ENCODE peak calls at places on chromosomes 4 and X, in five cellular contexts. C is natural killer cell, D is ovary, L is HCT116, J is neural progenitor cell. O is an unnamed sample.

GRCh38 chrX:154441984-154442707 is 1.8 kb upstream of the FAM50A start:
- DNase-seq in D (no peak), L (no peak), J (no peak), C (no peak), O (no peak)

GRCh38 chr4:174880001-174880400 is 38.2 kb upstream of the ADAM29 start:
- DNase-seq in C (no peak), J (no peak), L (no peak), D (no peak), O (no peak)

GRCh38 chr4:67869580-67870190 is 14.1 kb downstream of the TMPRSS11D start:
- DNase-seq in D (no peak), L (no peak), J (no peak), C (no peak), O (no peak)

GRCh38 chr4:90906239-90906638 is 779.0 kb downstream of the CCSER1 start:
- DNase-seq in C (no peak), J (no peak), D (no peak), L (no peak), O (no peak)

GRCh38 chrX:17550011-17550410 is 175.0 kb downstream of the NHS start:
- DNase-seq in C (no peak), D (no peak), L (no peak), J (no peak), O (no peak)

GRCh38 chr4:21512351-21512750 is 436.2 kb downstream of the KCNIP4 start:
- DNase-seq in C (no peak), J (peak; percentile 64), L (peak; percentile 4), D (no peak), O (no peak)

GRCh38 chr4:986949-987688 is at the start of gene IDUA:
- DNase-seq in J (peak; percentile 77), C (peak; percentile 77), D (peak; percentile 75), L (peak; percentile 61), O (peak; percentile 80)

GRCh38 chrX:44247468-44247867 is 96.0 kb downstream of the EFHC2 start:
- DNase-seq in D (no peak), L (no peak), C (no peak), J (no peak), O (no peak)

GRCh38 chr4:26081795-26082498 is 167.9 kb downstream of the SMIM20 start:
- DNase-seq in J (peak; percentile 77), C (no peak), L (peak; percentile 63), D (no peak), O (no peak)

GRCh38 chrX:12007881-12008280 is 130.4 kb upstream of the FRMPD4 start:
- DNase-seq in J (no peak), D (no peak), L (peak; percentile 4), C (no peak), O (no peak)

GRCh38 chrX:15926622-15927021 is 72.0 kb upstream of the AP1S2 start:
- DNase-seq in C (no peak), L (no peak), J (no peak), D (no peak), O (no peak)

GRCh38 chr4:27267435-27268355 is 407.1 kb downstream of the STIM2 start:
- DNase-seq in J (no peak), D (no peak), C (no peak), L (no peak), O (no peak)

GRCh38 chrX:66144258-66144657 is 19.8 kb upstream of the HEPH start:
- DNase-seq in J (no peak), L (no peak), C (no peak), D (no peak), O (no peak)

GRCh38 chrX:109393859-109394258 is 88.0 kb downstream of the GUCY2F start:
- DNase-seq in L (no peak), C (no peak), J (peak; percentile 17), D (no peak), O (no peak)

GRCh38 chr4:78684196-78685079 is 91.7 kb upstream of the BMP2K start:
- DNase-seq in J (no peak), D (no peak), L (no peak), C (no peak), O (no peak)

GRCh38 chrX:34404386-34405070 is 252.6 kb downstream of the TMEM47 start:
- DNase-seq in L (no peak), D (peak; percentile 50), J (no peak), C (no peak), O (no peak)

GRCh38 chr4:64771149-64771548 is 361.9 kb upstream of the TECRL start:
- DNase-seq in C (no peak), D (no peak), J (no peak), L (no peak), O (no peak)

GRCh38 chr4:12146349-12146748 is 717.7 kb upstream of the HS3ST1 start:
- DNase-seq in C (no peak), D (no peak), L (no peak), J (peak; percentile 43), O (no peak)

GRCh38 chr4:34964613-34965012 is 1279.7 kb downstream of the ARAP2 start:
- DNase-seq in J (peak; percentile 49), L (no peak), C (no peak), D (no peak), O (no peak)

GRCh38 chr4:131584587-131584986 is 1564.5 kb upstream of the PCDH10 start:
- DNase-seq in J (no peak), L (no peak), C (no peak), D (no peak), O (no peak)

GRCh38 chr4:37805091-37805490 is 21.4 kb upstream of the PGM2 start:
- DNase-seq in L (no peak), C (no peak), D (no peak), J (no peak), O (no peak)

GRCh38 chr4:155249036-155249566 is 40.7 kb downstream of the NPY2R start:
- DNase-seq in L (no peak), J (peak; percentile 85), C (no peak), D (no peak), O (no peak)

GRCh38 chrX:151771726-151772125 is 37.2 kb downstream of the CNGA2 start:
- DNase-seq in J (no peak), C (no peak), D (no peak), L (no peak), O (no peak)

GRCh38 chr4:157701695-157701994 is 471.2 kb downstream of the GASK1B start:
- DNase-seq in C (no peak), J (no peak), D (no peak), L (no peak), O (no peak)

GRCh38 chr4:89067407-89067806 is 10.4 kb upstream of the FAM13A start:
- DNase-seq in J (no peak), D (no peak), L (no peak), C (no peak), O (no peak)

GRCh38 chr4:7124643-7125442 is 57.0 kb upstream of the GRPEL1 start:
- DNase-seq in J (no peak), L (no peak), C (no peak), D (peak; percentile 78), O (no peak)

GRCh38 chr4:78764498-78764961 is 11.6 kb upstream of the BMP2K start:
- DNase-seq in D (no peak), C (no peak), J (no peak), L (no peak), O (no peak)

GRCh38 chr4:10158355-10158942 is 41.9 kb upstream of the WDR1 start:
- DNase-seq in C (no peak), L (no peak), J (no peak), D (no peak), O (no peak)

GRCh38 chrX:107167163-107167921 is 38.9 kb downstream of the NUP62CL start:
- DNase-seq in C (peak; percentile 30), D (no peak), L (no peak), J (no peak), O (no peak)

GRCh38 chrX:63922221-63922620 is 137.2 kb upstream of the ARHGEF9 start:
- DNase-seq in C (no peak), L (no peak), D (no peak), J (no peak), O (no peak)

GRCh38 chr4:184951668-184952160 is 66.6 kb upstream of the HELT start:
- DNase-seq in D (no peak), J (no peak), C (no peak), L (no peak), O (no peak)

GRCh38 chrX:18701621-18702361 is 5.7 kb upstream of the PPEF1 start:
- DNase-seq in D (no peak), J (no peak), C (no peak), L (no peak), O (no peak)

GRCh38 chr4:38803833-38804653 is 548 bp downstream of the TLR1 start:
- DNase-seq in L (no peak), C (no peak), D (no peak), J (no peak), O (no peak)

GRCh38 chr4:149706942-149707341 is 108.7 kb downstream of the IQCM start:
- DNase-seq in D (no peak), C (no peak), L (no peak), J (no peak), O (no peak)

GRCh38 chr4:40211224-40212185 is 14.7 kb downstream of the RHOH start:
- DNase-seq in L (no peak), D (no peak), C (no peak), J (no peak), O (no peak)

GRCh38 chrX:17697191-17697590 is 40.1 kb upstream of the SCML1 start:
- DNase-seq in L (no peak), J (no peak), C (no peak), D (no peak), O (no peak)

GRCh38 chr4:1458581-1458980 is 52.3 kb upstream of the NKX1-1 start:
- DNase-seq in C (no peak), D (no peak), J (no peak), L (no peak), O (no peak)

DNA sequence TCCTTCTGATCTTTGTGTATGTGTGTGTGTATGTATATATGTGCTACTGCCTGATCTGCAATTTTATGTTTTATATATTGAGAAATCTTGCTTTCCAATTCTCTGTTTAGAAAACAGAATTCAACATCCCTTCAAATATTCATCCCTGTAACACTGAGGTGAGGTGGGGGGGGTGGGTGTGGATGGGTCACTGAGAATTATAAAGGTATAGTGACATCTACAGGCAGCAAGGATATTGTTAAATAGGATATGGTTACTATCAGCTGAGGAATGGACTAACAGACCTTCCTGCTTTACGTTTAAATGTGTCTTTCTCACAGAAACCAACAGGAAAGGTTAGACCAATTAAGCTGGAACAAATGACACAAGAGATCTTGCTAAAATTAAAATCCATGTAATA is 19.0 kb upstream of the MAGEB2 start:
- DNase-seq in D (no peak), L (peak; percentile 7), C (no peak), J (peak; percentile 13), O (no peak)
- TF ChIP-seq CTCF in D (no peak), L (no peak), C (no peak), J (peak; percentile 46), O (peak; percentile 51)

GRCh38 chrX:80816051-80816450 is 6.4 kb upstream of the BRWD3 start:
- DNase-seq in L (no peak), C (no peak), J (no peak), D (no peak), O (no peak)
- TF ChIP-seq CTCF in L (no peak), C (no peak), J (no peak), D (no peak), O (no peak)

GRCh38 chr4:144562019-144562740 is 83.8 kb upstream of the HHIP start:
- DNase-seq in J (peak; percentile 53), L (no peak), C (no peak), D (no peak), O (no peak)
- TF ChIP-seq CTCF in J (peak; percentile 16), L (no peak), C (no peak), D (no peak), O (peak; percentile 11)

DNA sequence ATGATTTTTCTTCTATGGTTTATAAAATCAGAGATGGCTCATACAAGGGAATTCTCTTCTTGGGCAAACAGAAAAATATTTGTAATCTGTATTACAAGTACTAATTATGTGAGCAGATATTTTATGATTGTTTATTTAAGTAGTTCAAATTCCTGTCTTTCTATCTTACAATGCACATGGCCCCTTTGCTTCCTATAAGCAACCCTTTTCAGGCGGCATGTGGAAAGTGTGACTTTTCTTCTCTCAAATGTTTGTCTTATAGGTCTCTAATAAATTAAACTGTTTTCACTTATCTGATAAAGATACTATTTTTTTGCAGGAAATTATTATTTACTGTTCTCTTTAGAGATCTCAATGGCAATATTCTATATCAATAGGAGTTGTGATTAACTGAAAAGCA is 259.3 kb upstream of the MAGEB18 start:
- DNase-seq in L (no peak), D (no peak), C (no peak), J (no peak), O (no peak)
- TF ChIP-seq CTCF in L (no peak), D (no peak), C (no peak), J (no peak), O (no peak)

O was measured in progenitor cell of endocrine pancreas.